ENCODE peak calls at places on chromosomes 1 and 21, in ten cellular contexts. U is spleen; S is T-helper 9 cell; M is mesothelial cell of epicardium; H is brain pericyte; X is stimulated activated CD4-positive, alpha-beta T cell treated with anti-CD3 and anti-CD28 coated beads, Interleukin-4, amount 100 ng/mL, for 1 hour; F is fibroblast of lung; P is GM10248; V is Caco-2; A is left lobe of liver. K is an unnamed sample.

GRCh38 chr1:172897738-172898137 is 153.0 kb downstream of the TNFSF18 start:
- DNase-seq in S (no peak), X (no peak), U (no peak), V (no peak), P (no peak), H (no peak), F (peak; percentile 64), A (no peak), M (no peak), K (no peak)

GRCh38 chr1:44707112-44707881 is 23.7 kb downstream of the RNU5D-1 start:
- DNase-seq in S (no peak), X (no peak), U (peak; percentile 28), F (peak; percentile 70), P (no peak), H (no peak), M (no peak), A (no peak), V (no peak), K (no peak)

GRCh38 chr1:40362699-40363098 is 10.8 kb upstream of the SMAP2 start:
- DNase-seq in X (no peak), S (no peak), P (no peak), U (no peak), F (no peak), V (no peak), M (no peak), H (no peak), A (no peak), K (no peak)

GRCh38 chr1:163071381-163072255 is 2.5 kb downstream of the RGS4 start:
- DNase-seq in F (peak; percentile 86), A (peak; percentile 55), P (peak; percentile 43), X (peak; percentile 36), S (peak; percentile 2), M (peak; percentile 74), H (peak; percentile 60), V (peak; percentile 67), U (no peak), K (no peak)

GRCh38 chr1:111559736-111560279 is 56.4 kb upstream of the ADORA3 start:
- DNase-seq in V (peak; percentile 38), X (no peak), A (no peak), M (no peak), U (no peak), H (no peak), F (peak; percentile 42), P (no peak), S (no peak), K (no peak)

GRCh38 chr1:241156231-241156965 is 200.6 kb downstream of the RGS7 start:
- DNase-seq in F (peak; percentile 80), M (no peak), V (no peak), S (no peak), A (peak; percentile 52), H (no peak), X (no peak), P (no peak), U (no peak), K (no peak)

GRCh38 chr21:33541105-33541711 is 709 bp downstream of the GART start:
- DNase-seq in U (no peak), M (no peak), X (no peak), A (no peak), H (no peak), F (peak; percentile 51), S (no peak), P (no peak), V (no peak), K (no peak)

GRCh38 chr1:20640183-20640597 is 6.9 kb downstream of the PINK1 start:
- DNase-seq in P (peak; percentile 77), U (no peak), M (peak; percentile 57), A (no peak), S (peak; percentile 43), H (no peak), V (no peak), F (peak; percentile 69), X (peak; percentile 38), K (no peak)

GRCh38 chr1:19750101-19750881 is 49.4 kb downstream of the TMCO4 start:
- DNase-seq in V (no peak), F (peak; percentile 25), H (no peak), S (no peak), P (no peak), M (no peak), U (no peak), A (no peak), X (no peak), K (no peak)

GRCh38 chr1:53122194-53122846 is 20.1 kb downstream of the SLC1A7 start:
- DNase-seq in X (no peak), S (no peak), P (no peak), V (no peak), A (no peak), H (no peak), U (no peak), F (no peak), M (no peak), K (no peak)